ENCODE peak calls at places on chromosomes 7 and 10, in four cellular contexts. One of them, this sample, is unnamed. For H3K4me1, the result is how much of the 10 kb centered on the place peaks cover.

GRCh38 chr10:101047268-101047667 is 14.5 kb upstream of the KAZALD1 start:
- DNase-seq in right atrium auricular region: no peak
- DNase-seq in pancreas: no peak
- DNase-seq in sigmoid colon: no peak
- DNase-seq in this sample: no peak

GRCh38 chr10:72088879-72089585 is 681 bp upstream of the SPOCK2 start:
- DNase-seq in right atrium auricular region: peak
- DNase-seq in pancreas: no peak
- DNase-seq in sigmoid colon: no peak
- DNase-seq in this sample: no peak

GRCh38 chr7:28853834-28854749 is 104.0 kb downstream of the TRIL start:
- DNase-seq in right atrium auricular region: peak
- DNase-seq in pancreas: peak
- DNase-seq in sigmoid colon: peak
- DNase-seq in this sample: peak

GRCh38 chr7:131459256-131459655 is 97.2 kb downstream of the PODXL start:
- DNase-seq in right atrium auricular region: no peak
- DNase-seq in pancreas: no peak
- DNase-seq in sigmoid colon: no peak
- DNase-seq in this sample: no peak

GRCh38 chr7:123538897-123539296 is 4.5 kb upstream of the IQUB start:
- DNase-seq in right atrium auricular region: no peak
- DNase-seq in pancreas: no peak
- DNase-seq in sigmoid colon: no peak
- DNase-seq in this sample: no peak

GRCh38 chr10:45403151-45403550 is 29.1 kb downstream of the ALOX5 start:
- DNase-seq in right atrium auricular region: no peak
- DNase-seq in pancreas: no peak
- DNase-seq in sigmoid colon: no peak
- DNase-seq in this sample: no peak

GRCh38 chr7:96023376-96023775 is 251.0 kb downstream of the DYNC1I1 start:
- DNase-seq in right atrium auricular region: no peak
- DNase-seq in pancreas: no peak
- DNase-seq in sigmoid colon: no peak
- DNase-seq in this sample: no peak

GRCh38 chr7:38385682-38386081 is 112.2 kb upstream of the TARP start:
- DNase-seq in right atrium auricular region: no peak
- DNase-seq in pancreas: no peak
- DNase-seq in sigmoid colon: no peak
- DNase-seq in this sample: no peak

GRCh38 chr7:29297194-29297890 is 102.8 kb downstream of the CHN2 start:
- DNase-seq in right atrium auricular region: no peak
- DNase-seq in pancreas: no peak
- DNase-seq in sigmoid colon: no peak
- DNase-seq in this sample: no peak

GRCh38 chr10:31808258-31809218 is 120.1 kb downstream of the ARHGAP12 start:
- DNase-seq in right atrium auricular region: peak
- DNase-seq in pancreas: no peak
- DNase-seq in sigmoid colon: peak
- DNase-seq in this sample: peak

GRCh38 chr10:21449288-21449966 is 76.1 kb downstream of the SKIDA1 start:
- DNase-seq in right atrium auricular region: no peak
- DNase-seq in pancreas: no peak
- DNase-seq in sigmoid colon: no peak
- DNase-seq in this sample: no peak

GRCh38 chr7:94182066-94182465 is 177.9 kb upstream of the BET1 start:
- DNase-seq in right atrium auricular region: no peak
- DNase-seq in pancreas: no peak
- DNase-seq in sigmoid colon: no peak
- DNase-seq in this sample: no peak

GRCh38 chr7:5491251-5492044 is 67.8 kb upstream of the TNRC18 start:
- DNase-seq in right atrium auricular region: no peak
- DNase-seq in pancreas: no peak
- DNase-seq in sigmoid colon: peak
- DNase-seq in this sample: no peak

GRCh38 chr7:29976673-29977072 is 12.9 kb downstream of the SCRN1 start:
- DNase-seq in right atrium auricular region: no peak
- DNase-seq in pancreas: no peak
- DNase-seq in sigmoid colon: no peak
- DNase-seq in this sample: no peak

GRCh38 chr10:131093346-131093745 is 218.2 kb downstream of the TCERG1L start:
- DNase-seq in right atrium auricular region: no peak
- DNase-seq in pancreas: no peak
- DNase-seq in sigmoid colon: no peak
- DNase-seq in this sample: no peak

GRCh38 chr10:123183724-123184123 is 29.5 kb downstream of the BUB3 start:
- DNase-seq in right atrium auricular region: no peak
- DNase-seq in pancreas: no peak
- DNase-seq in sigmoid colon: no peak
- DNase-seq in this sample: no peak

GRCh38 chr10:121032460-121032859 is 181.3 kb downstream of the WDR11 start:
- DNase-seq in right atrium auricular region: no peak
- DNase-seq in pancreas: no peak
- DNase-seq in sigmoid colon: no peak
- DNase-seq in this sample: no peak

GRCh38 chr10:17227367-17228080 is 517 bp upstream of the VIM start:
- DNase-seq in right atrium auricular region: no peak
- DNase-seq in pancreas: no peak
- DNase-seq in sigmoid colon: no peak
- DNase-seq in this sample: no peak

GRCh38 chr10:12042409-12042796 is 206 bp downstream of the UPF2 start:
- DNase-seq in right atrium auricular region: no peak
- DNase-seq in pancreas: peak
- DNase-seq in sigmoid colon: peak
- DNase-seq in this sample: peak

GRCh38 chr10:69068549-69068948 is 19.4 kb upstream of the SRGN start:
- DNase-seq in right atrium auricular region: no peak
- DNase-seq in pancreas: no peak
- DNase-seq in sigmoid colon: no peak
- DNase-seq in this sample: no peak

GRCh38 chr10:14558025-14558424 is 216.7 kb downstream of the FAM107B start:
- DNase-seq in right atrium auricular region: no peak
- DNase-seq in pancreas: no peak
- DNase-seq in sigmoid colon: no peak
- DNase-seq in this sample: no peak

GRCh38 chr10:14557573-14557972 is 217.1 kb downstream of the FAM107B start:
- DNase-seq in right atrium auricular region: no peak
- DNase-seq in pancreas: no peak
- DNase-seq in sigmoid colon: no peak
- DNase-seq in this sample: no peak

GRCh38 chr10:14555806-14556205 is 218.9 kb downstream of the FAM107B start:
- DNase-seq in right atrium auricular region: peak
- DNase-seq in pancreas: no peak
- DNase-seq in sigmoid colon: no peak
- DNase-seq in this sample: no peak

GRCh38 chr10:14554843-14555205 is 219.9 kb downstream of the FAM107B start:
- DNase-seq in right atrium auricular region: no peak
- DNase-seq in pancreas: no peak
- DNase-seq in sigmoid colon: no peak
- DNase-seq in this sample: no peak

DNA sequence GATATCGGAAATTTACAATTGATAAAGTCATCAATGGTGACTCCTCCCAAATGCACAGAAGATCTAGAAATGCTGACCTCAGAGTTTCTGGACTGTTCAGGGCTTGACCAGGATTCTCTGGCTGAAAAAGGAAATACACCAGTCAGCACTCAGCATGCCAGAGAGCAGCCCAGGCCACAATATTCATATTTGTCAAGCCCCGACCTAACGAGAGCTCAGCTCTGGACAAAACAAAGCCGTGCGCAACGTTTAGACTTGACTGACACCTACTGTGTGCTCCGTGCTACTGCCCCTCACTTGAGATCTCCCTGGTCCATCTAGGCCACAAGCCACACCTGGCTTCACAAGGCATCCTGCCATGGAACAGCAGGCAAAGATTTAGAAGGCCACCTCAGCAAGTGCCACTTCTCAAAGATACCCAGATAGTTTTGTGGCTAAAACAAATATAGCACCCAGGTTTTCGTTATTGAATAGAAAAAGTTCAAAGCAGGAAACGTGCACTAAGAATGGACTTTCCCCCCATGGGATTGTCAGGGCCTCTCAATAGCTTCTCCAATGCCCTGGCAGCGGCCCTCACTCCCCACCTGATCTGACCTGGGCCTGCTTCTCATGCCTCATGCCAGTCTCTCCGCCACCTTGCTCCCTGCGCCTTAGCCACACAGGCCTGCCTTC is 218.3 kb downstream of the FAM107B start:
- DNase-seq in right atrium auricular region: no peak
- DNase-seq in pancreas: no peak
- DNase-seq in sigmoid colon: no peak
- DNase-seq in this sample: peak
- H3K4me1 ChIP-seq in right atrium auricular region: under half
- H3K4me1 ChIP-seq in pancreas: half or more
- H3K4me1 ChIP-seq in sigmoid colon: under half
- H3K4me1 ChIP-seq in this sample: half or more

DNA sequence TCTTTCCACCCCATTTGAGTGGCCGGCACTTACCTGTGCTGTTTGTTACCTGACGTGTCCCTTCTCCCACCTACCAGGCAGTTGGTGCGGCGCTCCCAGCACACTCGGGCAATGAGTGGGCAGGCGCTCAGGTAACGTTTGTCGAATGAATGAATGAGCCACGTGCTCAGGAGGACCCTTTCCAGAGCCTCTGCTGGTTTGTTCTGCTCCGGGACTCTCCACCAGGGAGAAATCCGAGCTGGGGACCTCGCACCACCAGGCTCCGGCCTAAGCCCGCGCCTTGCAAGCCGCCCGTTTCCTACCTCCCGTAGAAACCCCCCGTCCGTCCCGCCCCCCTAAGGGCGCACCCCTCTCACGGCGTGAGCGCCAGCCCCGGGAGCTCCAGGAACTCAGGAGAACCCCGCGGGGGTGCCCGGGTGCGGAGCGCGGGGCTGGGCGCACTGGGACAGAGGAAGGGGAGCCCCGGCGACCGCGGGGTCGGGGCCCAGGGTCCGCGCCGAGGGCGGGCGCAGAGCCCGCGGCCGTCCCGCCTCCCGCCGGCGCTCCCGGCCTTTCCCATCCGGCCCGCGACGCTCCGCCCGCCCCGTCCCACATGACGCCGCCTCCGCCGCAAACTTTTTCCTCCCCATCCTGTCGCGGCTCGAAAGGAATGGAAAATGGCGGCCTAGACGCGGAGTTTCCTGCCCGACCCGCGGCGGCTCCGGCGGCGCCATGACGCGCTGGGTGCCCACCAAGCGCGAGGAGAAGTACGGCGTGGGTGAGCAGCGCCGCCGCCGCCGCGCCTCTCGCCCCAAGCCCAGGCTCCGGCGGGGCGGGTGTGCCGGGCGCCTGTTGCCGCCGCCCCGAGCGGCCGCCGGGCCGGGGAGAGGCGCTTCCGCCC is at the start of gene DOCK1:
- DNase-seq in right atrium auricular region: no peak
- DNase-seq in pancreas: peak
- DNase-seq in sigmoid colon: peak
- DNase-seq in this sample: peak
- H3K4me3 ChIP-seq in right atrium auricular region: peak
- H3K4me3 ChIP-seq in pancreas: peak
- H3K4me3 ChIP-seq in sigmoid colon: peak
- H3K4me3 ChIP-seq in this sample: peak

GRCh38 chr10:127887497-127888415 is 5.0 kb downstream of the CLRN3 start:
- DNase-seq in right atrium auricular region: no peak
- DNase-seq in pancreas: no peak
- DNase-seq in sigmoid colon: no peak
- DNase-seq in this sample: no peak
- H3K4me1 ChIP-seq in right atrium auricular region: under half
- H3K4me1 ChIP-seq in pancreas: under half
- H3K4me1 ChIP-seq in sigmoid colon: under half
- H3K4me1 ChIP-seq in this sample: under half

GRCh38 chr10:99533496-99534455 is 1.0 kb downstream of the NKX2-3 start:
- DNase-seq in right atrium auricular region: no peak
- DNase-seq in pancreas: no peak
- DNase-seq in sigmoid colon: no peak
- DNase-seq in this sample: no peak
- H3K4me3 ChIP-seq in right atrium auricular region: no peak
- H3K4me3 ChIP-seq in pancreas: no peak
- H3K4me3 ChIP-seq in sigmoid colon: peak
- H3K4me3 ChIP-seq in this sample: no peak

GRCh38 chr7:42104231-42104630 is 132.8 kb downstream of the GLI3 start:
- DNase-seq in right atrium auricular region: no peak
- DNase-seq in pancreas: no peak
- DNase-seq in sigmoid colon: no peak
- DNase-seq in this sample: no peak
- H3K4me1 ChIP-seq in right atrium auricular region: under half
- H3K4me1 ChIP-seq in pancreas: under half
- H3K4me1 ChIP-seq in sigmoid colon: half or more
- H3K4me1 ChIP-seq in this sample: under half

GRCh38 chr10:104640339-104641149 is 546 bp upstream of the SORCS3 start:
- DNase-seq in right atrium auricular region: no peak
- DNase-seq in pancreas: peak
- DNase-seq in sigmoid colon: no peak
- DNase-seq in this sample: no peak

GRCh38 chr10:104643023-104643663 is 2.1 kb downstream of the SORCS3 start:
- DNase-seq in right atrium auricular region: peak
- DNase-seq in pancreas: no peak
- DNase-seq in sigmoid colon: no peak
- DNase-seq in this sample: no peak

GRCh38 chr10:104642311-104643022 is 1.4 kb downstream of the SORCS3 start:
- DNase-seq in right atrium auricular region: peak
- DNase-seq in pancreas: peak
- DNase-seq in sigmoid colon: no peak
- DNase-seq in this sample: no peak

GRCh38 chr10:104641150-104642000 is at the start of gene SORCS3:
- DNase-seq in right atrium auricular region: peak
- DNase-seq in pancreas: peak
- DNase-seq in sigmoid colon: no peak
- DNase-seq in this sample: no peak

GRCh38 chr10:104642001-104642270 is 846 bp downstream of the SORCS3 start:
- DNase-seq in right atrium auricular region: no peak
- DNase-seq in pancreas: no peak
- DNase-seq in sigmoid colon: no peak
- DNase-seq in this sample: no peak
- H3K4me3 ChIP-seq in right atrium auricular region: peak
- H3K4me3 ChIP-seq in pancreas: no peak
- H3K4me3 ChIP-seq in sigmoid colon: peak
- H3K4me3 ChIP-seq in this sample: no peak

DNA sequence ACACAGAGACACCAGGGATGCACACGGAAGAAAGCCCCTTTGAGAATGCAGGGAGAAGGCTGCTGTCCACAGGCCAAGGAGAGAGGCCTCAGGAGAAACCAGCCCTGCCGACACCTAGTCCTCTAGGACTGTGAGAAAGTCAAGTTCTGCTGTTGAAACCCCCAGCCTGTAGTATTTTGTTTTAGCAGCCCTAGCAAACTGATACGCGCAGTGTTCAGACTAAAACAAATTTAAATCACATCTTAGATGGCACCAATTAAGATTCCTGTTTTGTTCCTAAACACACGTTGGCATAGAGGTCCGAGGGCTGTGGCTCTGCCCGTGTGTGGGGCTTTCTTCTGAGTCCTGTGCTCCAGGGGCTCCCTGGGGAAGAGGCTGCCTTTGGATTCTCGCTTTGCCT is 21.7 kb downstream of the LMTK2 start:
- DNase-seq in right atrium auricular region: no peak
- DNase-seq in pancreas: no peak
- DNase-seq in sigmoid colon: no peak
- DNase-seq in this sample: no peak
- H3K4me1 ChIP-seq in right atrium auricular region: half or more
- H3K4me1 ChIP-seq in pancreas: under half
- H3K4me1 ChIP-seq in sigmoid colon: under half
- H3K4me1 ChIP-seq in this sample: under half